ENCODE peak calls at places on chromosomes 5 and 9, in five cellular contexts. One of them, this sample, is unnamed.

GRCh38 chr5:167798427-167798826 is 493.0 kb upstream of the WWC1 start:
- DNase-seq in IMR-90: no peak
- DNase-seq in frontal cortex: no peak
- DNase-seq in cerebellar cortex: no peak
- DNase-seq in Ammon's horn: peak
- DNase-seq in this sample: no peak

GRCh38 chr5:32193591-32193990 is 19.5 kb upstream of the GOLPH3 start:
- DNase-seq in IMR-90: peak
- DNase-seq in frontal cortex: no peak
- DNase-seq in Ammon's horn: peak
- DNase-seq in cerebellar cortex: no peak
- DNase-seq in this sample: peak

GRCh38 chr5:125549322-125549871 is 803.0 kb upstream of the ZNF608 start:
- DNase-seq in Ammon's horn: peak
- DNase-seq in IMR-90: peak
- DNase-seq in cerebellar cortex: no peak
- DNase-seq in frontal cortex: no peak
- DNase-seq in this sample: peak

GRCh38 chr5:78665519-78665918 is 16.9 kb upstream of the LHFPL2 start:
- DNase-seq in Ammon's horn: no peak
- DNase-seq in frontal cortex: no peak
- DNase-seq in cerebellar cortex: no peak
- DNase-seq in IMR-90: no peak
- DNase-seq in this sample: no peak

GRCh38 chr5:10808347-10809212 is 47.5 kb upstream of the DAP start:
- DNase-seq in Ammon's horn: no peak
- DNase-seq in cerebellar cortex: no peak
- DNase-seq in IMR-90: no peak
- DNase-seq in frontal cortex: no peak
- DNase-seq in this sample: no peak

GRCh38 chr9:88757406-88758010 is 222.5 kb downstream of the NXNL2 start:
- DNase-seq in Ammon's horn: no peak
- DNase-seq in IMR-90: peak
- DNase-seq in frontal cortex: no peak
- DNase-seq in cerebellar cortex: no peak
- DNase-seq in this sample: no peak

GRCh38 chr5:107864793-107865192 is 194.1 kb upstream of the EFNA5 start:
- DNase-seq in Ammon's horn: no peak
- DNase-seq in frontal cortex: no peak
- DNase-seq in IMR-90: peak
- DNase-seq in cerebellar cortex: no peak
- DNase-seq in this sample: peak

GRCh38 chr9:120982851-120983250 is 56.3 kb upstream of the TRAF1 start:
- DNase-seq in IMR-90: peak
- DNase-seq in cerebellar cortex: no peak
- DNase-seq in frontal cortex: no peak
- DNase-seq in Ammon's horn: no peak
- DNase-seq in this sample: peak

GRCh38 chr5:144566747-144567415 is 396.2 kb downstream of the KCTD16 start:
- DNase-seq in frontal cortex: no peak
- DNase-seq in cerebellar cortex: no peak
- DNase-seq in IMR-90: peak
- DNase-seq in Ammon's horn: no peak
- DNase-seq in this sample: peak

GRCh38 chr5:43227655-43228054 is 35.6 kb downstream of the NIM1K start:
- DNase-seq in Ammon's horn: no peak
- DNase-seq in IMR-90: peak
- DNase-seq in frontal cortex: no peak
- DNase-seq in cerebellar cortex: peak
- DNase-seq in this sample: peak

GRCh38 chr9:137646341-137646740 is 27.5 kb downstream of the EHMT1 start:
- DNase-seq in frontal cortex: no peak
- DNase-seq in Ammon's horn: no peak
- DNase-seq in cerebellar cortex: no peak
- DNase-seq in IMR-90: no peak
- DNase-seq in this sample: no peak

GRCh38 chr5:164504141-164504772 is 998.8 kb downstream of the MAT2B start:
- DNase-seq in Ammon's horn: peak
- DNase-seq in IMR-90: peak
- DNase-seq in frontal cortex: no peak
- DNase-seq in cerebellar cortex: peak
- DNase-seq in this sample: peak

GRCh38 chr5:158970569-158971014 is 129.1 kb downstream of the EBF1 start:
- DNase-seq in frontal cortex: no peak
- DNase-seq in Ammon's horn: no peak
- DNase-seq in IMR-90: peak
- DNase-seq in cerebellar cortex: no peak
- DNase-seq in this sample: no peak

GRCh38 chr5:1665803-1666202 is 133.8 kb downstream of the MRPL36 start:
- DNase-seq in frontal cortex: no peak
- DNase-seq in cerebellar cortex: no peak
- DNase-seq in IMR-90: no peak
- DNase-seq in Ammon's horn: no peak
- DNase-seq in this sample: no peak

GRCh38 chr9:133443248-133443647 is 16.5 kb upstream of the CACFD1 start:
- DNase-seq in IMR-90: no peak
- DNase-seq in cerebellar cortex: no peak
- DNase-seq in frontal cortex: no peak
- DNase-seq in Ammon's horn: no peak
- DNase-seq in this sample: no peak

GRCh38 chr5:157820593-157821252 is 38.2 kb downstream of the CLINT1 start:
- DNase-seq in Ammon's horn: peak
- DNase-seq in cerebellar cortex: peak
- DNase-seq in frontal cortex: no peak
- DNase-seq in IMR-90: peak
- DNase-seq in this sample: peak

GRCh38 chr5:72141440-72142271 is 34.4 kb downstream of the MAP1B start:
- DNase-seq in Ammon's horn: no peak
- DNase-seq in IMR-90: peak
- DNase-seq in frontal cortex: no peak
- DNase-seq in cerebellar cortex: no peak
- DNase-seq in this sample: peak